ENCODE peak calls at places on chromosome 6, in six cellular contexts. One of them, this sample, is unnamed. For H3K9me3, the result is how much of the 10 kb centered on the place peaks cover.

GRCh38 chr6:4641461-4641860 is 134.7 kb upstream of the CDYL start:
- DNase-seq in breast epithelium: no peak
- DNase-seq in esophagus squamous epithelium: no peak
- DNase-seq in IMR-90: no peak
- DNase-seq in upper lobe of right lung: no peak
- DNase-seq in HCT116: no peak
- DNase-seq in this sample: no peak

GRCh38 chr6:37083243-37084138 is 78.0 kb downstream of the FGD2 start:
- DNase-seq in breast epithelium: peak
- DNase-seq in esophagus squamous epithelium: no peak
- DNase-seq in IMR-90: peak
- DNase-seq in upper lobe of right lung: peak
- DNase-seq in HCT116: no peak
- DNase-seq in this sample: no peak

GRCh38 chr6:142893088-142893487 is 51.9 kb downstream of the HIVEP2 start:
- DNase-seq in breast epithelium: no peak
- DNase-seq in esophagus squamous epithelium: no peak
- DNase-seq in IMR-90: peak
- DNase-seq in upper lobe of right lung: no peak
- DNase-seq in HCT116: no peak
- DNase-seq in this sample: no peak

GRCh38 chr6:132961122-132961521 is 146.8 kb downstream of the RPS12 start:
- DNase-seq in breast epithelium: no peak
- DNase-seq in esophagus squamous epithelium: no peak
- DNase-seq in IMR-90: peak
- DNase-seq in upper lobe of right lung: no peak
- DNase-seq in HCT116: no peak
- DNase-seq in this sample: no peak

GRCh38 chr6:31025595-31025994 is 15.3 kb downstream of the MUC22 start:
- DNase-seq in breast epithelium: no peak
- DNase-seq in esophagus squamous epithelium: no peak
- DNase-seq in IMR-90: no peak
- DNase-seq in upper lobe of right lung: no peak
- DNase-seq in HCT116: no peak
- DNase-seq in this sample: no peak

GRCh38 chr6:159852877-159853276 is 37.9 kb upstream of the MAS1 start:
- DNase-seq in breast epithelium: no peak
- DNase-seq in esophagus squamous epithelium: no peak
- DNase-seq in IMR-90: no peak
- DNase-seq in upper lobe of right lung: no peak
- DNase-seq in HCT116: no peak
- DNase-seq in this sample: no peak

GRCh38 chr6:149488815-149489214 is 4.0 kb upstream of the ZC3H12D start:
- DNase-seq in breast epithelium: no peak
- DNase-seq in esophagus squamous epithelium: no peak
- DNase-seq in IMR-90: no peak
- DNase-seq in upper lobe of right lung: peak
- DNase-seq in HCT116: no peak
- DNase-seq in this sample: no peak

GRCh38 chr6:73079611-73079955 is 145.7 kb downstream of the KHDC1L start:
- DNase-seq in breast epithelium: no peak
- DNase-seq in esophagus squamous epithelium: no peak
- DNase-seq in IMR-90: peak
- DNase-seq in upper lobe of right lung: no peak
- DNase-seq in HCT116: no peak
- DNase-seq in this sample: no peak

GRCh38 chr6:13725570-13725969 is 13.9 kb upstream of the RANBP9 start:
- DNase-seq in breast epithelium: no peak
- DNase-seq in esophagus squamous epithelium: no peak
- DNase-seq in IMR-90: peak
- DNase-seq in upper lobe of right lung: no peak
- DNase-seq in HCT116: peak
- DNase-seq in this sample: no peak

GRCh38 chr6:85594197-85594930 is 706 bp upstream of the SNX14 start:
- DNase-seq in breast epithelium: no peak
- DNase-seq in esophagus squamous epithelium: no peak
- DNase-seq in IMR-90: peak
- DNase-seq in upper lobe of right lung: peak
- DNase-seq in HCT116: no peak
- DNase-seq in this sample: no peak

GRCh38 chr6:41734666-41735426 is 562 bp downstream of the TFEB start:
- DNase-seq in breast epithelium: peak
- DNase-seq in esophagus squamous epithelium: peak
- DNase-seq in IMR-90: peak
- DNase-seq in upper lobe of right lung: peak
- DNase-seq in HCT116: peak
- DNase-seq in this sample: peak

GRCh38 chr6:160010067-160010466 is 41.2 kb downstream of the IGF2R start:
- DNase-seq in breast epithelium: no peak
- DNase-seq in esophagus squamous epithelium: no peak
- DNase-seq in IMR-90: peak
- DNase-seq in upper lobe of right lung: no peak
- DNase-seq in HCT116: no peak
- DNase-seq in this sample: no peak

GRCh38 chr6:7267521-7268091 is 45.4 kb downstream of the SSR1 start:
- DNase-seq in breast epithelium: peak
- DNase-seq in esophagus squamous epithelium: no peak
- DNase-seq in IMR-90: peak
- DNase-seq in upper lobe of right lung: no peak
- DNase-seq in HCT116: peak
- DNase-seq in this sample: peak

GRCh38 chr6:13303668-13304017 is 24.7 kb downstream of the TBC1D7 start:
- DNase-seq in breast epithelium: no peak
- DNase-seq in esophagus squamous epithelium: no peak
- DNase-seq in IMR-90: peak
- DNase-seq in upper lobe of right lung: peak
- DNase-seq in HCT116: no peak
- DNase-seq in this sample: peak

GRCh38 chr6:141988327-141988726 is 144.4 kb upstream of the GJE1 start:
- DNase-seq in breast epithelium: no peak
- DNase-seq in esophagus squamous epithelium: no peak
- DNase-seq in IMR-90: no peak
- DNase-seq in upper lobe of right lung: no peak
- DNase-seq in HCT116: no peak
- DNase-seq in this sample: no peak

GRCh38 chr6:33894438-33894837 is 90.6 kb upstream of the MLN start:
- DNase-seq in breast epithelium: no peak
- DNase-seq in esophagus squamous epithelium: no peak
- DNase-seq in IMR-90: no peak
- DNase-seq in upper lobe of right lung: no peak
- DNase-seq in HCT116: no peak
- DNase-seq in this sample: no peak

GRCh38 chr6:158475344-158476302 is 84.3 kb upstream of the TMEM181 start:
- DNase-seq in breast epithelium: no peak
- DNase-seq in esophagus squamous epithelium: no peak
- DNase-seq in IMR-90: peak
- DNase-seq in upper lobe of right lung: no peak
- DNase-seq in HCT116: no peak
- DNase-seq in this sample: no peak

GRCh38 chr6:20497200-20497820 is 36.9 kb upstream of the CDKAL1 start:
- DNase-seq in breast epithelium: no peak
- DNase-seq in esophagus squamous epithelium: no peak
- DNase-seq in IMR-90: peak
- DNase-seq in upper lobe of right lung: no peak
- DNase-seq in HCT116: no peak
- DNase-seq in this sample: no peak

GRCh38 chr6:166671434-166672061 is 44.5 kb upstream of the RPS6KA2 start:
- DNase-seq in breast epithelium: peak
- DNase-seq in esophagus squamous epithelium: no peak
- DNase-seq in IMR-90: no peak
- DNase-seq in upper lobe of right lung: peak
- DNase-seq in HCT116: no peak
- DNase-seq in this sample: no peak

GRCh38 chr6:150894935-150895686 is 29.6 kb downstream of the MTHFD1L start:
- DNase-seq in breast epithelium: no peak
- DNase-seq in esophagus squamous epithelium: no peak
- DNase-seq in IMR-90: peak
- DNase-seq in upper lobe of right lung: no peak
- DNase-seq in HCT116: no peak
- DNase-seq in this sample: no peak

GRCh38 chr6:15301179-15302006 is 55.5 kb downstream of the JARID2 start:
- DNase-seq in breast epithelium: no peak
- DNase-seq in esophagus squamous epithelium: no peak
- DNase-seq in IMR-90: no peak
- DNase-seq in upper lobe of right lung: no peak
- DNase-seq in HCT116: no peak
- DNase-seq in this sample: no peak

GRCh38 chr6:25017932-25018581 is 82.3 kb upstream of the RIPOR2 start:
- DNase-seq in breast epithelium: no peak
- DNase-seq in esophagus squamous epithelium: no peak
- DNase-seq in IMR-90: peak
- DNase-seq in upper lobe of right lung: peak
- DNase-seq in HCT116: peak
- DNase-seq in this sample: no peak

GRCh38 chr6:126937426-126937825 is 181.0 kb upstream of the RSPO3 start:
- DNase-seq in breast epithelium: no peak
- DNase-seq in esophagus squamous epithelium: no peak
- DNase-seq in IMR-90: no peak
- DNase-seq in upper lobe of right lung: no peak
- DNase-seq in HCT116: no peak
- DNase-seq in this sample: no peak

GRCh38 chr6:109257494-109257893 is 124.8 kb downstream of the CD164 start:
- DNase-seq in breast epithelium: no peak
- DNase-seq in esophagus squamous epithelium: no peak
- DNase-seq in IMR-90: no peak
- DNase-seq in upper lobe of right lung: no peak
- DNase-seq in HCT116: no peak
- DNase-seq in this sample: no peak

GRCh38 chr6:117280922-117281321 is 15.6 kb downstream of the VGLL2 start:
- DNase-seq in breast epithelium: no peak
- DNase-seq in esophagus squamous epithelium: no peak
- DNase-seq in IMR-90: no peak
- DNase-seq in upper lobe of right lung: no peak
- DNase-seq in HCT116: peak
- DNase-seq in this sample: no peak

GRCh38 chr6:1611572-1612385 is 2.1 kb downstream of the FOXC1 start:
- DNase-seq in breast epithelium: no peak
- DNase-seq in esophagus squamous epithelium: no peak
- DNase-seq in IMR-90: peak
- DNase-seq in upper lobe of right lung: no peak
- DNase-seq in HCT116: no peak
- DNase-seq in this sample: no peak

GRCh38 chr6:35202066-35202546 is 11.7 kb upstream of the SCUBE3 start:
- DNase-seq in breast epithelium: no peak
- DNase-seq in esophagus squamous epithelium: no peak
- DNase-seq in IMR-90: no peak
- DNase-seq in upper lobe of right lung: no peak
- DNase-seq in HCT116: no peak
- DNase-seq in this sample: no peak

GRCh38 chr6:84504025-84504424 is 260.4 kb downstream of the TBX18 start:
- DNase-seq in breast epithelium: no peak
- DNase-seq in esophagus squamous epithelium: no peak
- DNase-seq in IMR-90: no peak
- DNase-seq in upper lobe of right lung: no peak
- DNase-seq in HCT116: no peak
- DNase-seq in this sample: no peak

GRCh38 chr6:43460032-43460431 is 4.7 kb upstream of the DLK2 start:
- DNase-seq in breast epithelium: no peak
- DNase-seq in esophagus squamous epithelium: no peak
- DNase-seq in IMR-90: no peak
- DNase-seq in upper lobe of right lung: no peak
- DNase-seq in HCT116: no peak
- DNase-seq in this sample: no peak

GRCh38 chr6:139951172-139951571 is 576.7 kb upstream of the CITED2 start:
- DNase-seq in breast epithelium: no peak
- DNase-seq in esophagus squamous epithelium: no peak
- DNase-seq in IMR-90: no peak
- DNase-seq in upper lobe of right lung: no peak
- DNase-seq in HCT116: no peak
- DNase-seq in this sample: no peak
- H3K9me3 ChIP-seq in breast epithelium: under half
- H3K9me3 ChIP-seq in esophagus squamous epithelium: under half
- H3K9me3 ChIP-seq in IMR-90: under half
- H3K9me3 ChIP-seq in upper lobe of right lung: under half
- H3K9me3 ChIP-seq in HCT116: under half
- H3K9me3 ChIP-seq in this sample: under half

DNA sequence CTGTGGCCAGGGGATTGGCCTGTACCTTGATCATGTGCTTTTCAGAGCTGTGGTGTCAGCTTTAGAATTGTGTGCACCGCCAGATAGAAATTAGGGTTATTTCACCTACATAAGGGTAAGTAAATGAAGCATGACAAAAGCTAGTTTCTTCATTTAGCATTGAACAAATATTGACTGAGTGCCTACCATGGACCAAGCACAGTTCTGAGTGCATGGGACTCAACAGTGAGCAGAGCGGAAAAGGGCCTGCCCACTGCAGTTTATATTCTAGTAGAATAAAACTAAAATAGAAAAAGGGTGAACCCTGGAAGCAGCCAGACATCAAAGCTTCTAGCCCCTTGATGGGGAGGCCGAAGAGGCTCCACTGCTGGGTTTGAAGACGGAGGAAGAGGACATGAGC is 25.6 kb downstream of the ECT2L start:
- DNase-seq in breast epithelium: no peak
- DNase-seq in esophagus squamous epithelium: no peak
- DNase-seq in IMR-90: no peak
- DNase-seq in upper lobe of right lung: no peak
- DNase-seq in HCT116: no peak
- DNase-seq in this sample: no peak
- H3K27ac ChIP-seq in breast epithelium: no peak
- H3K27ac ChIP-seq in esophagus squamous epithelium: no peak
- H3K27ac ChIP-seq in IMR-90: no peak
- H3K27ac ChIP-seq in upper lobe of right lung: no peak
- H3K27ac ChIP-seq in HCT116: no peak
- H3K27ac ChIP-seq in this sample: no peak

DNA sequence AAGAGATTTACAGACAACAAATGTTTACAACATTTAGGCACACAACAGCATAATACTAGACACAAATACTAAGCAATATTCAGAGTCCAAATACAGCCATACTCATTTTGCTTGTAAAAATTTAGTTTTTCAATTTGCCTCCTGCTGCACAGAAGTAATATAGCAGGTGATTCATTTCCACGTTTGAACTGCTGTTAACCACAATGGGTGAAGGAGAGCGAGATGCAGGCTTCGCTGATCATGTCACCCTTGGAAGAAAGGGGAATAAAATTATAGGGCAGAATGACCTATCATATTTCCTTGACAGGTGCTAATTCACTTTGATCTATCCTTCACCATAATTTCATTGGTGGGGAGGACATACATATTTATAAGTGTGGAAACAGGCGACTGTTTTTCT is 643.8 kb upstream of the AGPAT4 start:
- DNase-seq in breast epithelium: no peak
- DNase-seq in esophagus squamous epithelium: no peak
- DNase-seq in IMR-90: no peak
- DNase-seq in upper lobe of right lung: no peak
- DNase-seq in HCT116: no peak
- DNase-seq in this sample: no peak
- TF ChIP-seq CTCF in breast epithelium: no peak
- TF ChIP-seq CTCF in esophagus squamous epithelium: peak
- TF ChIP-seq CTCF in IMR-90: no peak
- TF ChIP-seq CTCF in upper lobe of right lung: no peak
- TF ChIP-seq CTCF in HCT116: peak
- TF ChIP-seq CTCF in this sample: no peak

DNA sequence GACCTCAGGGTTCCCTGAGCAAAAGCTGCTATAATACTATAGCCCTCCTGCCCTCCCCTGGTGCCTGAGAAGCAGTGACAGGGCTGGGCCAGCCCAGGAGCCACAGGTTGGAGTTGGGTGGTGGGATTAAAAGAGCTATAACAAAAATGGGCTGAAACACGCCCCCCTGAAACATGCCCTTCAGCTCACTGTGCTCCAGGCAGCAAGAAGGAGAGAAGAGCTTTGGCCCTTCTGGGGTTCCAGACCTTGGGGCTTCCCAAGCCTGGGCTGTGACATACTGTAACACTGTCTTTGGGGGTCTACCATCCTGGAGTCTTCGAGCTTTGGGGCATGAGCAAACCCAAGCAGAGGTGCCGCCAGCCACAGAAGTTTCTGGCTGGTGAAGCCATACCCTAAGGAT is 129.2 kb downstream of the HTR1B start:
- DNase-seq in breast epithelium: no peak
- DNase-seq in esophagus squamous epithelium: no peak
- DNase-seq in IMR-90: no peak
- DNase-seq in upper lobe of right lung: no peak
- DNase-seq in HCT116: no peak
- DNase-seq in this sample: no peak
- H3K9me3 ChIP-seq in breast epithelium: under half
- H3K9me3 ChIP-seq in esophagus squamous epithelium: under half
- H3K9me3 ChIP-seq in IMR-90: under half
- H3K9me3 ChIP-seq in upper lobe of right lung: under half
- H3K9me3 ChIP-seq in HCT116: under half
- H3K9me3 ChIP-seq in this sample: under half